ENCODE peak calls at places on chromosomes 7 and 10, in five cellular contexts. One of them, this sample, is unnamed.
A peak's percentile ranks its signal among the peaks of the same experiment; 100 is the strongest.

GRCh38 chr10:58531084-58531695 is 18.5 kb downstream of the BICC1 start:
- DNase-seq in AG20443: peak; percentile 51
- DNase-seq in astrocyte: peak; percentile 52
- DNase-seq in stimulated activated CD4-positive, alpha-beta T cell treated with anti-CD3 and anti-CD28 coated beads, TNF-alpha, amount 100 ng/mL, for 4 hours: no peak
- DNase-seq in AG04450: no peak
- DNase-seq in this sample: peak; percentile 52

GRCh38 chr7:109782806-109783205 is 1213.1 kb downstream of the DNAJB9 start:
- DNase-seq in AG20443: no peak
- DNase-seq in astrocyte: no peak
- DNase-seq in stimulated activated CD4-positive, alpha-beta T cell treated with anti-CD3 and anti-CD28 coated beads, TNF-alpha, amount 100 ng/mL, for 4 hours: no peak
- DNase-seq in AG04450: no peak
- DNase-seq in this sample: no peak

GRCh38 chr10:86815035-86815617 is 58.7 kb downstream of the BMPR1A start:
- DNase-seq in AG20443: peak; percentile 61
- DNase-seq in astrocyte: peak; percentile 56
- DNase-seq in stimulated activated CD4-positive, alpha-beta T cell treated with anti-CD3 and anti-CD28 coated beads, TNF-alpha, amount 100 ng/mL, for 4 hours: no peak
- DNase-seq in AG04450: no peak
- DNase-seq in this sample: no peak

GRCh38 chr7:26891400-26892355 is 27.3 kb upstream of the SKAP2 start:
- DNase-seq in AG20443: peak; percentile 13
- DNase-seq in astrocyte: peak; percentile 41
- DNase-seq in stimulated activated CD4-positive, alpha-beta T cell treated with anti-CD3 and anti-CD28 coated beads, TNF-alpha, amount 100 ng/mL, for 4 hours: no peak
- DNase-seq in AG04450: no peak
- DNase-seq in this sample: no peak

GRCh38 chr10:128180843-128181242 is 54.6 kb upstream of the MKI67 start:
- DNase-seq in AG20443: no peak
- DNase-seq in astrocyte: no peak
- DNase-seq in stimulated activated CD4-positive, alpha-beta T cell treated with anti-CD3 and anti-CD28 coated beads, TNF-alpha, amount 100 ng/mL, for 4 hours: no peak
- DNase-seq in AG04450: no peak
- DNase-seq in this sample: no peak

GRCh38 chr7:83732305-83732704 is 83.4 kb upstream of the SEMA3E start:
- DNase-seq in AG20443: no peak
- DNase-seq in astrocyte: peak; percentile 30
- DNase-seq in stimulated activated CD4-positive, alpha-beta T cell treated with anti-CD3 and anti-CD28 coated beads, TNF-alpha, amount 100 ng/mL, for 4 hours: no peak
- DNase-seq in AG04450: no peak
- DNase-seq in this sample: no peak

GRCh38 chr7:80591654-80592053 is 46.8 kb upstream of the CD36 start:
- DNase-seq in AG20443: no peak
- DNase-seq in astrocyte: no peak
- DNase-seq in stimulated activated CD4-positive, alpha-beta T cell treated with anti-CD3 and anti-CD28 coated beads, TNF-alpha, amount 100 ng/mL, for 4 hours: no peak
- DNase-seq in AG04450: no peak
- DNase-seq in this sample: no peak

GRCh38 chr7:1210321-1210978 is 22.2 kb upstream of the UNCX start:
- DNase-seq in AG20443: no peak
- DNase-seq in astrocyte: no peak
- DNase-seq in stimulated activated CD4-positive, alpha-beta T cell treated with anti-CD3 and anti-CD28 coated beads, TNF-alpha, amount 100 ng/mL, for 4 hours: no peak
- DNase-seq in AG04450: no peak
- DNase-seq in this sample: no peak

GRCh38 chr7:113246698-113247097 is 128.3 kb upstream of the SMIM30 start:
- DNase-seq in AG20443: no peak
- DNase-seq in astrocyte: no peak
- DNase-seq in stimulated activated CD4-positive, alpha-beta T cell treated with anti-CD3 and anti-CD28 coated beads, TNF-alpha, amount 100 ng/mL, for 4 hours: no peak
- DNase-seq in AG04450: no peak
- DNase-seq in this sample: no peak

GRCh38 chr7:112669306-112669705 is 120.9 kb downstream of the TMEM168 start:
- DNase-seq in AG20443: no peak
- DNase-seq in astrocyte: no peak
- DNase-seq in stimulated activated CD4-positive, alpha-beta T cell treated with anti-CD3 and anti-CD28 coated beads, TNF-alpha, amount 100 ng/mL, for 4 hours: no peak
- DNase-seq in AG04450: no peak
- DNase-seq in this sample: no peak

GRCh38 chr7:151381333-151382078 is 28.3 kb downstream of the WDR86 start:
- DNase-seq in AG20443: no peak
- DNase-seq in astrocyte: no peak
- DNase-seq in stimulated activated CD4-positive, alpha-beta T cell treated with anti-CD3 and anti-CD28 coated beads, TNF-alpha, amount 100 ng/mL, for 4 hours: peak; percentile 33
- DNase-seq in AG04450: no peak
- DNase-seq in this sample: peak; percentile 32

GRCh38 chr7:78164459-78164858 is 365.9 kb downstream of the PHTF2 start:
- DNase-seq in AG20443: no peak
- DNase-seq in astrocyte: no peak
- DNase-seq in stimulated activated CD4-positive, alpha-beta T cell treated with anti-CD3 and anti-CD28 coated beads, TNF-alpha, amount 100 ng/mL, for 4 hours: no peak
- DNase-seq in AG04450: no peak
- DNase-seq in this sample: no peak

GRCh38 chr7:151671514-151671913 is 151.8 kb upstream of the RHEB start:
- DNase-seq in AG20443: no peak
- DNase-seq in astrocyte: peak; percentile 31
- DNase-seq in stimulated activated CD4-positive, alpha-beta T cell treated with anti-CD3 and anti-CD28 coated beads, TNF-alpha, amount 100 ng/mL, for 4 hours: no peak
- DNase-seq in AG04450: no peak
- DNase-seq in this sample: no peak

GRCh38 chr10:104648421-104648820 is 7.3 kb downstream of the SORCS3 start:
- DNase-seq in AG20443: no peak
- DNase-seq in astrocyte: no peak
- DNase-seq in stimulated activated CD4-positive, alpha-beta T cell treated with anti-CD3 and anti-CD28 coated beads, TNF-alpha, amount 100 ng/mL, for 4 hours: no peak
- DNase-seq in AG04450: no peak
- DNase-seq in this sample: no peak

GRCh38 chr10:49617281-49618020 is 3.6 kb downstream of the CHAT start:
- DNase-seq in AG20443: no peak
- DNase-seq in astrocyte: no peak
- DNase-seq in stimulated activated CD4-positive, alpha-beta T cell treated with anti-CD3 and anti-CD28 coated beads, TNF-alpha, amount 100 ng/mL, for 4 hours: no peak
- DNase-seq in AG04450: no peak
- DNase-seq in this sample: no peak

GRCh38 chr7:109986701-109987100 is 1104.2 kb upstream of the LRRN3 start:
- DNase-seq in AG20443: no peak
- DNase-seq in astrocyte: no peak
- DNase-seq in stimulated activated CD4-positive, alpha-beta T cell treated with anti-CD3 and anti-CD28 coated beads, TNF-alpha, amount 100 ng/mL, for 4 hours: no peak
- DNase-seq in AG04450: no peak
- DNase-seq in this sample: no peak

GRCh38 chr7:111980721-111981120 is 225.5 kb downstream of the DOCK4 start:
- DNase-seq in AG20443: no peak
- DNase-seq in astrocyte: no peak
- DNase-seq in stimulated activated CD4-positive, alpha-beta T cell treated with anti-CD3 and anti-CD28 coated beads, TNF-alpha, amount 100 ng/mL, for 4 hours: no peak
- DNase-seq in AG04450: no peak
- DNase-seq in this sample: no peak

GRCh38 chr7:28065308-28065707 is 115.3 kb downstream of the JAZF1 start:
- DNase-seq in AG20443: peak; percentile 49
- DNase-seq in astrocyte: no peak
- DNase-seq in stimulated activated CD4-positive, alpha-beta T cell treated with anti-CD3 and anti-CD28 coated beads, TNF-alpha, amount 100 ng/mL, for 4 hours: no peak
- DNase-seq in AG04450: no peak
- DNase-seq in this sample: no peak

GRCh38 chr7:47965456-47965855 is 14.0 kb downstream of the HUS1 start:
- DNase-seq in AG20443: no peak
- DNase-seq in astrocyte: no peak
- DNase-seq in stimulated activated CD4-positive, alpha-beta T cell treated with anti-CD3 and anti-CD28 coated beads, TNF-alpha, amount 100 ng/mL, for 4 hours: no peak
- DNase-seq in AG04450: no peak
- DNase-seq in this sample: no peak

GRCh38 chr7:131895541-131896173 is 339.2 kb upstream of the PODXL start:
- DNase-seq in AG20443: peak; percentile 51
- DNase-seq in astrocyte: peak; percentile 100
- DNase-seq in stimulated activated CD4-positive, alpha-beta T cell treated with anti-CD3 and anti-CD28 coated beads, TNF-alpha, amount 100 ng/mL, for 4 hours: no peak
- DNase-seq in AG04450: peak; percentile 11
- DNase-seq in this sample: no peak

GRCh38 chr7:832292-832967 is at the start of gene SUN1:
- DNase-seq in AG20443: peak; percentile 60
- DNase-seq in astrocyte: peak; percentile 83
- DNase-seq in stimulated activated CD4-positive, alpha-beta T cell treated with anti-CD3 and anti-CD28 coated beads, TNF-alpha, amount 100 ng/mL, for 4 hours: peak; percentile 58
- DNase-seq in AG04450: no peak
- DNase-seq in this sample: no peak

GRCh38 chr10:48491422-48492139 is 113.3 kb downstream of the ARHGAP22 start:
- DNase-seq in AG20443: no peak
- DNase-seq in astrocyte: no peak
- DNase-seq in stimulated activated CD4-positive, alpha-beta T cell treated with anti-CD3 and anti-CD28 coated beads, TNF-alpha, amount 100 ng/mL, for 4 hours: no peak
- DNase-seq in AG04450: no peak
- DNase-seq in this sample: peak; percentile 9

GRCh38 chr10:124378271-124378670 is 40.5 kb downstream of the OAT start:
- DNase-seq in AG20443: no peak
- DNase-seq in astrocyte: no peak
- DNase-seq in stimulated activated CD4-positive, alpha-beta T cell treated with anti-CD3 and anti-CD28 coated beads, TNF-alpha, amount 100 ng/mL, for 4 hours: no peak
- DNase-seq in AG04450: no peak
- DNase-seq in this sample: no peak

GRCh38 chr10:114283091-114283490 is 44.0 kb downstream of the VWA2 start:
- DNase-seq in AG20443: no peak
- DNase-seq in astrocyte: no peak
- DNase-seq in stimulated activated CD4-positive, alpha-beta T cell treated with anti-CD3 and anti-CD28 coated beads, TNF-alpha, amount 100 ng/mL, for 4 hours: no peak
- DNase-seq in AG04450: no peak
- DNase-seq in this sample: no peak

GRCh38 chr10:6786579-6787031 is 206.5 kb upstream of the PRKCQ start:
- DNase-seq in AG20443: peak; percentile 76
- DNase-seq in astrocyte: peak; percentile 54
- DNase-seq in stimulated activated CD4-positive, alpha-beta T cell treated with anti-CD3 and anti-CD28 coated beads, TNF-alpha, amount 100 ng/mL, for 4 hours: no peak
- DNase-seq in AG04450: peak; percentile 41
- DNase-seq in this sample: no peak